ENCODE peak calls at places on chromosome 18, in five cellular contexts. H, Q, A, S and B are unnamed samples.

GRCh38 chr18:10010611-10011015 is 96.8 kb downstream of the VAPA start:
- DNase-seq in H (no peak), Q (peak), A (no peak), S (no peak), B (peak)

GRCh38 chr18:69557246-69557781 is 156.6 kb downstream of the DOK6 start:
- DNase-seq in H (no peak), Q (no peak), A (no peak), S (no peak), B (no peak)

GRCh38 chr18:13381907-13382682 is 163.5 kb downstream of the LDLRAD4 start:
- DNase-seq in H (peak), Q (peak), A (peak), S (no peak), B (peak)

GRCh38 chr18:74139888-74140287 is 7.7 kb downstream of the FBXO15 start:
- DNase-seq in H (no peak), Q (no peak), A (no peak), S (no peak), B (no peak)

GRCh38 chr18:7132356-7133115 is 14.9 kb upstream of the LAMA1 start:
- DNase-seq in H (no peak), Q (no peak), A (no peak), S (no peak), B (no peak)

GRCh38 chr18:26482567-26482966 is 65.8 kb downstream of the KCTD1 start:
- DNase-seq in H (no peak), Q (no peak), A (no peak), S (no peak), B (no peak)

GRCh38 chr18:59715966-59716369 is 18.7 kb upstream of the CCBE1 start:
- DNase-seq in H (no peak), Q (no peak), A (no peak), S (no peak), B (peak)

GRCh38 chr18:22572321-22572720 is 154.6 kb upstream of the CTAGE1 start:
- DNase-seq in H (no peak), Q (no peak), A (no peak), S (no peak), B (no peak)

GRCh38 chr18:61334951-61335736 is 1.9 kb downstream of the CDH20 start:
- DNase-seq in H (no peak), Q (no peak), A (no peak), S (no peak), B (no peak)

GRCh38 chr18:36993068-36993467 is 164.1 kb downstream of the KIAA1328 start:
- DNase-seq in H (no peak), Q (no peak), A (no peak), S (no peak), B (no peak)

GRCh38 chr18:39946623-39947061 is 2008.4 kb upstream of the PIK3C3 start:
- DNase-seq in H (no peak), Q (peak), A (no peak), S (no peak), B (no peak)

GRCh38 chr18:50518787-50519520 is 40.9 kb upstream of the MAPK4 start:
- DNase-seq in H (no peak), Q (no peak), A (no peak), S (no peak), B (no peak)

GRCh38 chr18:55328301-55328700 is 259.7 kb downstream of the TCF4 start:
- DNase-seq in H (no peak), Q (no peak), A (no peak), S (no peak), B (no peak)

GRCh38 chr18:75369026-75369425 is 58.5 kb downstream of the SMIM21 start:
- DNase-seq in H (no peak), Q (no peak), A (no peak), S (no peak), B (no peak)

GRCh38 chr18:76495435-76496199 is 575 bp upstream of the ZNF516 start:
- DNase-seq in H (peak), Q (peak), A (no peak), S (no peak), B (no peak)

GRCh38 chr18:58911241-58911640 is 46.6 kb downstream of the ZNF532 start:
- DNase-seq in H (no peak), Q (no peak), A (no peak), S (no peak), B (peak)

GRCh38 chr18:48934400-48934707 is 16.4 kb downstream of the SMAD7 start:
- DNase-seq in H (no peak), Q (no peak), A (no peak), S (no peak), B (no peak)

GRCh38 chr18:9774150-9774549 is 66.0 kb downstream of the RAB31 start:
- DNase-seq in H (no peak), Q (no peak), A (no peak), S (no peak), B (no peak)

GRCh38 chr18:4335386-4335785 is 119.7 kb downstream of the DLGAP1 start:
- DNase-seq in H (no peak), Q (no peak), A (no peak), S (no peak), B (no peak)

GRCh38 chr18:33440011-33440383 is 524 bp downstream of the CCDC178 start:
- DNase-seq in H (no peak), Q (peak), A (no peak), S (peak), B (no peak)

GRCh38 chr18:35750929-35751328 is 169.4 kb downstream of the GALNT1 start:
- DNase-seq in H (no peak), Q (no peak), A (no peak), S (no peak), B (no peak)

GRCh38 chr18:76697441-76697901 is 124.9 kb upstream of the ZNF236 start:
- DNase-seq in H (no peak), Q (no peak), A (no peak), S (no peak), B (no peak)

GRCh38 chr18:58049000-58049688 is 5.1 kb downstream of the NEDD4L start:
- DNase-seq in H (no peak), Q (no peak), A (no peak), S (no peak), B (no peak)

GRCh38 chr18:21393986-21394385 is 152.0 kb downstream of the GREB1L start:
- DNase-seq in H (no peak), Q (no peak), A (no peak), S (no peak), B (no peak)

GRCh38 chr18:49752095-49752457 is 61.3 kb downstream of the ACAA2 start:
- DNase-seq in H (no peak), Q (no peak), A (no peak), S (no peak), B (no peak)

GRCh38 chr18:67092141-67092540 is 424.4 kb downstream of the DSEL start:
- DNase-seq in H (no peak), Q (no peak), A (no peak), S (no peak), B (no peak)

GRCh38 chr18:75638597-75639467 is 211.3 kb upstream of the SMIM21 start:
- DNase-seq in H (no peak), Q (no peak), A (no peak), S (no peak), B (no peak)

GRCh38 chr18:51890762-51891161 is 449.2 kb upstream of the DCC start:
- DNase-seq in H (no peak), Q (peak), A (no peak), S (peak), B (no peak)

GRCh38 chr18:5918196-5918595 is 22.9 kb upstream of the TMEM200C start:
- DNase-seq in H (no peak), Q (no peak), A (no peak), S (no peak), B (no peak)

GRCh38 chr18:38019292-38019691 is 453.7 kb upstream of the CELF4 start:
- DNase-seq in H (no peak), Q (no peak), A (no peak), S (no peak), B (no peak)

GRCh38 chr18:79986726-79987125 is 1.6 kb downstream of the TXNL4A start:
- DNase-seq in H (no peak), Q (no peak), A (no peak), S (no peak), B (no peak)